ENCODE peak calls at places on chromosomes 2 and 18, in ten cellular contexts. One of them, this sample, is unnamed.

GRCh38 chr2:226440119-226440917 is 359.3 kb downstream of the IRS1 start:
- DNase-seq in stimulated activated CD4-positive, alpha-beta T cell treated with anti-CD3 and anti-CD28 coated beads, Interleukin-12 subunit alpha, Interleukin-12 subunit beta, amount 100 ng/mL, for 24 hours: no peak
- DNase-seq in A549: no peak
- DNase-seq in AG10803: peak
- DNase-seq in left cardiac atrium: no peak
- DNase-seq in AG04449: no peak
- DNase-seq in HuH-7.5: no peak
- DNase-seq in OCI-M1: peak
- DNase-seq in GM04503: no peak
- DNase-seq in HAP-1: no peak
- DNase-seq in this sample: no peak

GRCh38 chr2:11056614-11057013 is 98.7 kb upstream of the SLC66A3 start:
- DNase-seq in stimulated activated CD4-positive, alpha-beta T cell treated with anti-CD3 and anti-CD28 coated beads, Interleukin-12 subunit alpha, Interleukin-12 subunit beta, amount 100 ng/mL, for 24 hours: no peak
- DNase-seq in A549: no peak
- DNase-seq in AG10803: peak
- DNase-seq in left cardiac atrium: no peak
- DNase-seq in AG04449: peak
- DNase-seq in HuH-7.5: no peak
- DNase-seq in OCI-M1: no peak
- DNase-seq in GM04503: peak
- DNase-seq in HAP-1: no peak
- DNase-seq in this sample: no peak

GRCh38 chr2:129757366-129757914 is 222.0 kb upstream of the RAB6C start:
- DNase-seq in stimulated activated CD4-positive, alpha-beta T cell treated with anti-CD3 and anti-CD28 coated beads, Interleukin-12 subunit alpha, Interleukin-12 subunit beta, amount 100 ng/mL, for 24 hours: no peak
- DNase-seq in A549: no peak
- DNase-seq in AG10803: no peak
- DNase-seq in left cardiac atrium: no peak
- DNase-seq in AG04449: no peak
- DNase-seq in HuH-7.5: no peak
- DNase-seq in OCI-M1: no peak
- DNase-seq in GM04503: no peak
- DNase-seq in HAP-1: no peak
- DNase-seq in this sample: no peak

GRCh38 chr18:74806700-74807416 is 209.2 kb downstream of the ZNF407 start:
- DNase-seq in stimulated activated CD4-positive, alpha-beta T cell treated with anti-CD3 and anti-CD28 coated beads, Interleukin-12 subunit alpha, Interleukin-12 subunit beta, amount 100 ng/mL, for 24 hours: no peak
- DNase-seq in A549: peak
- DNase-seq in AG10803: peak
- DNase-seq in left cardiac atrium: no peak
- DNase-seq in AG04449: peak
- DNase-seq in HuH-7.5: no peak
- DNase-seq in OCI-M1: peak
- DNase-seq in GM04503: peak
- DNase-seq in HAP-1: no peak
- DNase-seq in this sample: peak

GRCh38 chr2:76850969-76851368 is 671.2 kb downstream of the LRRTM4 start:
- DNase-seq in stimulated activated CD4-positive, alpha-beta T cell treated with anti-CD3 and anti-CD28 coated beads, Interleukin-12 subunit alpha, Interleukin-12 subunit beta, amount 100 ng/mL, for 24 hours: no peak
- DNase-seq in A549: no peak
- DNase-seq in AG10803: no peak
- DNase-seq in left cardiac atrium: no peak
- DNase-seq in AG04449: no peak
- DNase-seq in HuH-7.5: no peak
- DNase-seq in OCI-M1: no peak
- DNase-seq in GM04503: no peak
- DNase-seq in HAP-1: no peak
- DNase-seq in this sample: peak

GRCh38 chr18:7608798-7609197 is 41.7 kb downstream of the PTPRM start:
- DNase-seq in stimulated activated CD4-positive, alpha-beta T cell treated with anti-CD3 and anti-CD28 coated beads, Interleukin-12 subunit alpha, Interleukin-12 subunit beta, amount 100 ng/mL, for 24 hours: no peak
- DNase-seq in A549: no peak
- DNase-seq in AG10803: peak
- DNase-seq in left cardiac atrium: no peak
- DNase-seq in AG04449: no peak
- DNase-seq in HuH-7.5: no peak
- DNase-seq in OCI-M1: no peak
- DNase-seq in GM04503: no peak
- DNase-seq in HAP-1: no peak
- DNase-seq in this sample: no peak

GRCh38 chr2:105739408-105739807 is 5.3 kb upstream of the NCK2 start:
- DNase-seq in stimulated activated CD4-positive, alpha-beta T cell treated with anti-CD3 and anti-CD28 coated beads, Interleukin-12 subunit alpha, Interleukin-12 subunit beta, amount 100 ng/mL, for 24 hours: no peak
- DNase-seq in A549: no peak
- DNase-seq in AG10803: no peak
- DNase-seq in left cardiac atrium: no peak
- DNase-seq in AG04449: no peak
- DNase-seq in HuH-7.5: no peak
- DNase-seq in OCI-M1: no peak
- DNase-seq in GM04503: no peak
- DNase-seq in HAP-1: no peak
- DNase-seq in this sample: peak

GRCh38 chr2:116490511-116491145 is 1323.9 kb upstream of the DDX18 start:
- DNase-seq in stimulated activated CD4-positive, alpha-beta T cell treated with anti-CD3 and anti-CD28 coated beads, Interleukin-12 subunit alpha, Interleukin-12 subunit beta, amount 100 ng/mL, for 24 hours: no peak
- DNase-seq in A549: no peak
- DNase-seq in AG10803: no peak
- DNase-seq in left cardiac atrium: no peak
- DNase-seq in AG04449: no peak
- DNase-seq in HuH-7.5: no peak
- DNase-seq in OCI-M1: no peak
- DNase-seq in GM04503: no peak
- DNase-seq in HAP-1: no peak
- DNase-seq in this sample: no peak

GRCh38 chr2:191508738-191509137 is 169.2 kb upstream of the NABP1 start:
- DNase-seq in stimulated activated CD4-positive, alpha-beta T cell treated with anti-CD3 and anti-CD28 coated beads, Interleukin-12 subunit alpha, Interleukin-12 subunit beta, amount 100 ng/mL, for 24 hours: no peak
- DNase-seq in A549: no peak
- DNase-seq in AG10803: no peak
- DNase-seq in left cardiac atrium: no peak
- DNase-seq in AG04449: no peak
- DNase-seq in HuH-7.5: no peak
- DNase-seq in OCI-M1: no peak
- DNase-seq in GM04503: no peak
- DNase-seq in HAP-1: no peak
- DNase-seq in this sample: no peak

GRCh38 chr2:130310881-130311280 is 31.8 kb upstream of the IMP4 start:
- DNase-seq in stimulated activated CD4-positive, alpha-beta T cell treated with anti-CD3 and anti-CD28 coated beads, Interleukin-12 subunit alpha, Interleukin-12 subunit beta, amount 100 ng/mL, for 24 hours: no peak
- DNase-seq in A549: no peak
- DNase-seq in AG10803: no peak
- DNase-seq in left cardiac atrium: no peak
- DNase-seq in AG04449: no peak
- DNase-seq in HuH-7.5: no peak
- DNase-seq in OCI-M1: no peak
- DNase-seq in GM04503: no peak
- DNase-seq in HAP-1: no peak
- DNase-seq in this sample: no peak

GRCh38 chr2:226439337-226439736 is 360.3 kb downstream of the IRS1 start:
- DNase-seq in stimulated activated CD4-positive, alpha-beta T cell treated with anti-CD3 and anti-CD28 coated beads, Interleukin-12 subunit alpha, Interleukin-12 subunit beta, amount 100 ng/mL, for 24 hours: no peak
- DNase-seq in A549: no peak
- DNase-seq in AG10803: no peak
- DNase-seq in left cardiac atrium: no peak
- DNase-seq in AG04449: no peak
- DNase-seq in HuH-7.5: no peak
- DNase-seq in OCI-M1: peak
- DNase-seq in GM04503: no peak
- DNase-seq in HAP-1: no peak
- DNase-seq in this sample: no peak

GRCh38 chr2:128514555-128514955 is 195.9 kb upstream of the HS6ST1 start:
- DNase-seq in stimulated activated CD4-positive, alpha-beta T cell treated with anti-CD3 and anti-CD28 coated beads, Interleukin-12 subunit alpha, Interleukin-12 subunit beta, amount 100 ng/mL, for 24 hours: no peak
- DNase-seq in A549: no peak
- DNase-seq in AG10803: no peak
- DNase-seq in left cardiac atrium: no peak
- DNase-seq in AG04449: no peak
- DNase-seq in HuH-7.5: no peak
- DNase-seq in OCI-M1: no peak
- DNase-seq in GM04503: no peak
- DNase-seq in HAP-1: no peak
- DNase-seq in this sample: no peak

GRCh38 chr2:8659092-8659734 is 22.6 kb upstream of the ID2 start:
- DNase-seq in stimulated activated CD4-positive, alpha-beta T cell treated with anti-CD3 and anti-CD28 coated beads, Interleukin-12 subunit alpha, Interleukin-12 subunit beta, amount 100 ng/mL, for 24 hours: no peak
- DNase-seq in A549: no peak
- DNase-seq in AG10803: no peak
- DNase-seq in left cardiac atrium: no peak
- DNase-seq in AG04449: no peak
- DNase-seq in HuH-7.5: no peak
- DNase-seq in OCI-M1: no peak
- DNase-seq in GM04503: no peak
- DNase-seq in HAP-1: no peak
- DNase-seq in this sample: no peak

GRCh38 chr2:53422979-53423378 is 344.6 kb upstream of the CHAC2 start:
- DNase-seq in stimulated activated CD4-positive, alpha-beta T cell treated with anti-CD3 and anti-CD28 coated beads, Interleukin-12 subunit alpha, Interleukin-12 subunit beta, amount 100 ng/mL, for 24 hours: no peak
- DNase-seq in A549: no peak
- DNase-seq in AG10803: peak
- DNase-seq in left cardiac atrium: no peak
- DNase-seq in AG04449: no peak
- DNase-seq in HuH-7.5: peak
- DNase-seq in OCI-M1: peak
- DNase-seq in GM04503: no peak
- DNase-seq in HAP-1: peak
- DNase-seq in this sample: peak

GRCh38 chr18:43866696-43867095 is 589.4 kb upstream of the SYT4 start:
- DNase-seq in stimulated activated CD4-positive, alpha-beta T cell treated with anti-CD3 and anti-CD28 coated beads, Interleukin-12 subunit alpha, Interleukin-12 subunit beta, amount 100 ng/mL, for 24 hours: no peak
- DNase-seq in A549: no peak
- DNase-seq in AG10803: no peak
- DNase-seq in left cardiac atrium: no peak
- DNase-seq in AG04449: no peak
- DNase-seq in HuH-7.5: no peak
- DNase-seq in OCI-M1: no peak
- DNase-seq in GM04503: no peak
- DNase-seq in HAP-1: no peak
- DNase-seq in this sample: no peak

GRCh38 chr2:231452799-231453508 is 11.3 kb downstream of the NCL start:
- DNase-seq in stimulated activated CD4-positive, alpha-beta T cell treated with anti-CD3 and anti-CD28 coated beads, Interleukin-12 subunit alpha, Interleukin-12 subunit beta, amount 100 ng/mL, for 24 hours: no peak
- DNase-seq in A549: no peak
- DNase-seq in AG10803: no peak
- DNase-seq in left cardiac atrium: no peak
- DNase-seq in AG04449: no peak
- DNase-seq in HuH-7.5: no peak
- DNase-seq in OCI-M1: no peak
- DNase-seq in GM04503: no peak
- DNase-seq in HAP-1: no peak
- DNase-seq in this sample: peak

GRCh38 chr18:72539861-72540260 is 4.3 kb downstream of the CBLN2 start:
- DNase-seq in stimulated activated CD4-positive, alpha-beta T cell treated with anti-CD3 and anti-CD28 coated beads, Interleukin-12 subunit alpha, Interleukin-12 subunit beta, amount 100 ng/mL, for 24 hours: no peak
- DNase-seq in A549: no peak
- DNase-seq in AG10803: no peak
- DNase-seq in left cardiac atrium: no peak
- DNase-seq in AG04449: no peak
- DNase-seq in HuH-7.5: no peak
- DNase-seq in OCI-M1: no peak
- DNase-seq in GM04503: no peak
- DNase-seq in HAP-1: no peak
- DNase-seq in this sample: no peak

GRCh38 chr2:236052926-236053846 is 115.0 kb downstream of the GBX2 start:
- DNase-seq in stimulated activated CD4-positive, alpha-beta T cell treated with anti-CD3 and anti-CD28 coated beads, Interleukin-12 subunit alpha, Interleukin-12 subunit beta, amount 100 ng/mL, for 24 hours: no peak
- DNase-seq in A549: no peak
- DNase-seq in AG10803: no peak
- DNase-seq in left cardiac atrium: no peak
- DNase-seq in AG04449: no peak
- DNase-seq in HuH-7.5: no peak
- DNase-seq in OCI-M1: no peak
- DNase-seq in GM04503: no peak
- DNase-seq in HAP-1: no peak
- DNase-seq in this sample: no peak

GRCh38 chr2:5699963-5700362 is 7.8 kb downstream of the SOX11 start:
- DNase-seq in stimulated activated CD4-positive, alpha-beta T cell treated with anti-CD3 and anti-CD28 coated beads, Interleukin-12 subunit alpha, Interleukin-12 subunit beta, amount 100 ng/mL, for 24 hours: no peak
- DNase-seq in A549: no peak
- DNase-seq in AG10803: no peak
- DNase-seq in left cardiac atrium: no peak
- DNase-seq in AG04449: no peak
- DNase-seq in HuH-7.5: no peak
- DNase-seq in OCI-M1: no peak
- DNase-seq in GM04503: no peak
- DNase-seq in HAP-1: no peak
- DNase-seq in this sample: no peak

GRCh38 chr18:32439241-32439640 is 31.4 kb downstream of the GAREM1 start:
- DNase-seq in stimulated activated CD4-positive, alpha-beta T cell treated with anti-CD3 and anti-CD28 coated beads, Interleukin-12 subunit alpha, Interleukin-12 subunit beta, amount 100 ng/mL, for 24 hours: no peak
- DNase-seq in A549: no peak
- DNase-seq in AG10803: no peak
- DNase-seq in left cardiac atrium: no peak
- DNase-seq in AG04449: no peak
- DNase-seq in HuH-7.5: no peak
- DNase-seq in OCI-M1: no peak
- DNase-seq in GM04503: no peak
- DNase-seq in HAP-1: no peak
- DNase-seq in this sample: peak

GRCh38 chr2:157940024-157940423 is 63.9 kb upstream of the ACVR1 start:
- DNase-seq in stimulated activated CD4-positive, alpha-beta T cell treated with anti-CD3 and anti-CD28 coated beads, Interleukin-12 subunit alpha, Interleukin-12 subunit beta, amount 100 ng/mL, for 24 hours: no peak
- DNase-seq in A549: no peak
- DNase-seq in AG10803: no peak
- DNase-seq in left cardiac atrium: no peak
- DNase-seq in AG04449: no peak
- DNase-seq in HuH-7.5: no peak
- DNase-seq in OCI-M1: no peak
- DNase-seq in GM04503: no peak
- DNase-seq in HAP-1: no peak
- DNase-seq in this sample: no peak

GRCh38 chr2:7999683-8000476 is 682.0 kb upstream of the ID2 start:
- DNase-seq in stimulated activated CD4-positive, alpha-beta T cell treated with anti-CD3 and anti-CD28 coated beads, Interleukin-12 subunit alpha, Interleukin-12 subunit beta, amount 100 ng/mL, for 24 hours: no peak
- DNase-seq in A549: no peak
- DNase-seq in AG10803: no peak
- DNase-seq in left cardiac atrium: peak
- DNase-seq in AG04449: no peak
- DNase-seq in HuH-7.5: no peak
- DNase-seq in OCI-M1: no peak
- DNase-seq in GM04503: no peak
- DNase-seq in HAP-1: no peak
- DNase-seq in this sample: no peak

GRCh38 chr18:59279722-59280121 is 6.5 kb upstream of the RAX start:
- DNase-seq in stimulated activated CD4-positive, alpha-beta T cell treated with anti-CD3 and anti-CD28 coated beads, Interleukin-12 subunit alpha, Interleukin-12 subunit beta, amount 100 ng/mL, for 24 hours: no peak
- DNase-seq in A549: no peak
- DNase-seq in AG10803: no peak
- DNase-seq in left cardiac atrium: no peak
- DNase-seq in AG04449: no peak
- DNase-seq in HuH-7.5: no peak
- DNase-seq in OCI-M1: no peak
- DNase-seq in GM04503: no peak
- DNase-seq in HAP-1: no peak
- DNase-seq in this sample: no peak

GRCh38 chr18:42038936-42039335 is 83.9 kb downstream of the PIK3C3 start:
- DNase-seq in stimulated activated CD4-positive, alpha-beta T cell treated with anti-CD3 and anti-CD28 coated beads, Interleukin-12 subunit alpha, Interleukin-12 subunit beta, amount 100 ng/mL, for 24 hours: no peak
- DNase-seq in A549: no peak
- DNase-seq in AG10803: peak
- DNase-seq in left cardiac atrium: no peak
- DNase-seq in AG04449: peak
- DNase-seq in HuH-7.5: no peak
- DNase-seq in OCI-M1: no peak
- DNase-seq in GM04503: peak
- DNase-seq in HAP-1: no peak
- DNase-seq in this sample: no peak

GRCh38 chr2:78175642-78176041 is 653.5 kb upstream of the LRRTM4 start:
- DNase-seq in stimulated activated CD4-positive, alpha-beta T cell treated with anti-CD3 and anti-CD28 coated beads, Interleukin-12 subunit alpha, Interleukin-12 subunit beta, amount 100 ng/mL, for 24 hours: no peak
- DNase-seq in A549: no peak
- DNase-seq in AG10803: no peak
- DNase-seq in left cardiac atrium: no peak
- DNase-seq in AG04449: no peak
- DNase-seq in HuH-7.5: no peak
- DNase-seq in OCI-M1: no peak
- DNase-seq in GM04503: no peak
- DNase-seq in HAP-1: no peak
- DNase-seq in this sample: no peak

GRCh38 chr2:139746901-139747300 is 966.7 kb upstream of the NXPH2 start:
- DNase-seq in stimulated activated CD4-positive, alpha-beta T cell treated with anti-CD3 and anti-CD28 coated beads, Interleukin-12 subunit alpha, Interleukin-12 subunit beta, amount 100 ng/mL, for 24 hours: no peak
- DNase-seq in A549: no peak
- DNase-seq in AG10803: no peak
- DNase-seq in left cardiac atrium: no peak
- DNase-seq in AG04449: no peak
- DNase-seq in HuH-7.5: no peak
- DNase-seq in OCI-M1: no peak
- DNase-seq in GM04503: no peak
- DNase-seq in HAP-1: no peak
- DNase-seq in this sample: no peak

GRCh38 chr18:23279931-23280330 is 144.6 kb downstream of the CABLES1 start:
- DNase-seq in stimulated activated CD4-positive, alpha-beta T cell treated with anti-CD3 and anti-CD28 coated beads, Interleukin-12 subunit alpha, Interleukin-12 subunit beta, amount 100 ng/mL, for 24 hours: no peak
- DNase-seq in A549: no peak
- DNase-seq in AG10803: no peak
- DNase-seq in left cardiac atrium: no peak
- DNase-seq in AG04449: no peak
- DNase-seq in HuH-7.5: no peak
- DNase-seq in OCI-M1: no peak
- DNase-seq in GM04503: no peak
- DNase-seq in HAP-1: no peak
- DNase-seq in this sample: no peak

GRCh38 chr2:15584767-15585469 is 6.8 kb upstream of the DDX1 start:
- DNase-seq in stimulated activated CD4-positive, alpha-beta T cell treated with anti-CD3 and anti-CD28 coated beads, Interleukin-12 subunit alpha, Interleukin-12 subunit beta, amount 100 ng/mL, for 24 hours: no peak
- DNase-seq in A549: no peak
- DNase-seq in AG10803: no peak
- DNase-seq in left cardiac atrium: no peak
- DNase-seq in AG04449: no peak
- DNase-seq in HuH-7.5: no peak
- DNase-seq in OCI-M1: peak
- DNase-seq in GM04503: no peak
- DNase-seq in HAP-1: no peak
- DNase-seq in this sample: no peak

This sample was measured in NCI-H146.